ENCODE peak calls at places on chromosomes 16 and 17, in six cellular contexts. S is glutamatergic neuron, R is Peyer's patch, U is AG04450, F is right atrium auricular region, W is brain microvascular endothelial cell. J is an unnamed sample.

GRCh38 chr16:71670537-71670936 is 44.6 kb downstream of the MARVELD3 start:
- DNase-seq in F (no peak), U (no peak), W (no peak), S (no peak), R (no peak), J (no peak)

GRCh38 chr16:49528035-49528434 is 154.4 kb downstream of the C16orf78 start:
- DNase-seq in S (no peak), R (no peak), F (peak), U (no peak), W (peak), J (peak)

GRCh38 chr16:81530814-81531213 is 86.2 kb downstream of the CMIP start:
- DNase-seq in U (no peak), S (no peak), R (no peak), W (no peak), F (no peak), J (no peak)

GRCh38 chr17:44312396-44313104 is 4.1 kb downstream of the RUNDC3A start:
- DNase-seq in U (no peak), S (no peak), W (no peak), F (no peak), R (no peak), J (no peak)

GRCh38 chr17:58991718-58992331 is 114.9 kb downstream of the TRIM37 start:
- DNase-seq in W (peak), R (no peak), U (no peak), F (no peak), S (no peak), J (no peak)

GRCh38 chr17:29589524-29590260 is at the start of gene GIT1:
- DNase-seq in S (peak), W (peak), R (peak), U (no peak), F (no peak), J (peak)

GRCh38 chr16:70480127-70481105 is 26.0 kb downstream of the FCSK start:
- DNase-seq in S (no peak), R (no peak), U (no peak), W (no peak), F (no peak), J (no peak)

GRCh38 chr16:31869511-31870201 is 4.0 kb upstream of the ZNF267 start:
- DNase-seq in S (no peak), R (peak), W (peak), U (peak), F (no peak), J (no peak)

GRCh38 chr17:2718150-2718938 is 6.8 kb upstream of the CLUH start:
- DNase-seq in U (no peak), W (no peak), F (no peak), R (no peak), S (no peak), J (no peak)

GRCh38 chr16:9334091-9334490 is 242.6 kb downstream of the HAPSTR1 start:
- DNase-seq in U (no peak), F (no peak), W (no peak), S (no peak), R (no peak), J (no peak)

GRCh38 chr17:7213895-7214299 is 5.7 kb downstream of the DLG4 start:
- DNase-seq in U (no peak), R (no peak), W (peak), S (peak), F (peak), J (peak)

GRCh38 chr16:11585460-11586374 is 1.0 kb downstream of the LITAF start:
- DNase-seq in W (no peak), S (no peak), F (peak), U (no peak), R (peak), J (no peak)

GRCh38 chr17:266701-267656 is 85.5 kb upstream of the DOC2B start:
- DNase-seq in W (no peak), R (peak), S (no peak), F (peak), U (no peak), J (no peak)

GRCh38 chr17:72336026-72336803 is 215.4 kb downstream of the SOX9 start:
- DNase-seq in S (no peak), W (no peak), R (no peak), F (no peak), U (no peak), J (no peak)

GRCh38 chr17:72336804-72337070 is 215.9 kb downstream of the SOX9 start:
- DNase-seq in F (no peak), S (no peak), R (no peak), W (no peak), U (no peak), J (no peak)

GRCh38 chr17:72332367-72332766 is 211.5 kb downstream of the SOX9 start:
- DNase-seq in W (peak), U (no peak), S (no peak), F (no peak), R (no peak), J (no peak)

GRCh38 chr17:72333570-72333969 is 212.8 kb downstream of the SOX9 start:
- DNase-seq in U (no peak), F (no peak), R (no peak), W (no peak), S (no peak), J (no peak)

DNA sequence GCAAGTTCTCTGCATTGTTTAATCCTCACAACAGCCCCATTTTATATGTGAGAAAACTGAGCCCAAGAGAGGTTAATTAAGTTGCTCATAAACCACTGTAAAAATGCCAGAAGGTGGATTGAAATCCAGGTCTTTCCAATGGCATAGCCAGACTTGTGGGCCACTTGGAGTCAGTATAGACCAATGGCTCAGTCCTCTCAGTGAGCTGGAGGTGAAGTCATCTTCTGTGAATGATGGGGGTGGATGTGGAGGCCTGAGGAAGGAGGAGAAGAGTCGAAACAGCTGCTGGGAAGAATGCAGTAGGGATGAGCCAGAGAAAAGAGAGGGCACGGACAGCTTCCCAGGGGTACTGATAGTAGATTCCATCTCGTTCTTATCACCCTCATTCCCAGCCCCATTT is 213.4 kb downstream of the SOX9 start:
- DNase-seq in R (no peak), W (peak), S (no peak), U (peak), F (no peak), J (no peak)
- TF ChIP-seq CTCF in R (no peak), W (peak), S (no peak), U (peak), F (no peak), J (no peak)

GRCh38 chr16:47877166-47877565 is 278.6 kb downstream of the ABCC12 start:
- DNase-seq in F (no peak), R (no peak), U (no peak), S (no peak), W (no peak), J (no peak)

GRCh38 chr16:47872228-47872627 is 283.6 kb downstream of the ABCC12 start:
- DNase-seq in F (no peak), S (no peak), U (no peak), R (no peak), W (no peak), J (no peak)

GRCh38 chr16:47876494-47876893 is 279.3 kb downstream of the ABCC12 start:
- DNase-seq in U (no peak), W (no peak), F (no peak), S (no peak), R (no peak), J (no peak)

DNA sequence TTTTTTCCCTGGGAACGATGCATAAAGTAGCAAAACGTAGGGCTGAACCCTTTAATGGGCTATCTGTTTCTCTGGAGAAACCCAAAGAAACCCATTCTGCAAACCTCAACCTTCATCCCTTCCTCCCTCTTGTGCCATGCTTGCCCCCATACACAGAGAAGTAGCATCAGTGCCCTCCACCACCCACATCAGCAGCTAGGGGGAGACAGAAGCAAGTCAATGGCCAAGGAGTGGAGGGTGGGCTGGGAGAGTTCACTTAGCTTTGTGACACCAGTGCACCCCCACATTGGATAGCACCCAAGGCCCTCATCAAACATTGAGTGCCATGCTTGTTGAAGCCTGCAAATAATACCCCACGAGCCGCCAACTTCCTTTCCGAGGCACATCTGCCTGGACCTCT is 282.4 kb downstream of the ABCC12 start:
- DNase-seq in R (no peak), W (no peak), U (no peak), S (no peak), F (no peak), J (no peak)
- TF ChIP-seq CTCF in R (no peak), W (peak), U (peak), S (no peak), F (no peak), J (no peak)

DNA sequence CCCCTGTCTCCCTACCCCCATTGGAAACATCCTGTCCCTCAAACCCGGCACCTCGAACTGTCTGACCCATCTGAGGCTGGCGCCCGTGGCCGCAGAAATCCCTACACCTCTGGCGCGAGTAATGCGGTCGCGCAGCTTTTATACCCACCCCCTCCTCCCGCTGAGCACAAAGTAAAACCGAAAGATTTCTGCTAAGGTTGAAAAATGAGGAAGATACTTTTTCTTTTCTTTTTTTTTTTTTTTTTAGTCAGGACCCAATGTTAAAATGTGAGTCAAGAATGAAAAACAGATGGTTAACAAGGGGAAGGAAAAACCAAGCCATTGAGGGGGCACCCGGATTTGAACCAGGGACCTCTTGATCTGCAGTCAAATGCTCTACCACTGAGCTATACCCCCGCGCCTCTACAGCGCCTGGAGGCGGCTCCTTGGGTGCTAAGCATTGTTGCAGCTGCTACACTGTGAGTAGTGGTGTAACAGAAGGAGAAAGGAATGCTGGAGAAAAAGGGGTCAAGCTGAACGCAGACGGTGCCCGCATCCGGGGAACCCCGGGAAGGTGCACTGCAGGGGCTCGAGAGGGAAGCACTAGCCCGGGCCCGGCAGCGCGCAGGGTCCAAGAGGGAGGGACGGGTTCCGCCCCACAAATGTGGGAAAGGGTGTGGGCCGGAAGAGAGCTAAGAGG is 751 bp upstream of the LASP1 start:
- DNase-seq in S (peak), U (peak), R (peak), W (peak), F (peak), J (peak)
- TF ChIP-seq CTCF in S (no peak), U (peak), R (peak), W (peak), F (no peak), J (no peak)

GRCh38 chr16:90019543-90020259 is 445 bp upstream of the DBNDD1 start:
- DNase-seq in S (peak), W (peak), F (no peak), R (peak), U (peak), J (peak)
- TF ChIP-seq CTCF in S (peak), W (no peak), F (peak), R (peak), U (peak), J (peak)

GRCh38 chr17:81380682-81381518 is 14.4 kb upstream of the BAHCC1 start:
- DNase-seq in S (no peak), W (no peak), R (no peak), F (no peak), U (no peak), J (no peak)

GRCh38 chr17:81380117-81380516 is 15.1 kb upstream of the BAHCC1 start:
- DNase-seq in S (no peak), U (no peak), W (no peak), F (no peak), R (no peak), J (no peak)

GRCh38 chr17:81378941-81379511 is 16.2 kb upstream of the BAHCC1 start:
- DNase-seq in F (no peak), R (no peak), S (no peak), U (no peak), W (no peak), J (no peak)

GRCh38 chr17:81381632-81382577 is 13.4 kb upstream of the BAHCC1 start:
- DNase-seq in R (no peak), U (no peak), W (no peak), S (no peak), F (no peak), J (no peak)

DNA sequence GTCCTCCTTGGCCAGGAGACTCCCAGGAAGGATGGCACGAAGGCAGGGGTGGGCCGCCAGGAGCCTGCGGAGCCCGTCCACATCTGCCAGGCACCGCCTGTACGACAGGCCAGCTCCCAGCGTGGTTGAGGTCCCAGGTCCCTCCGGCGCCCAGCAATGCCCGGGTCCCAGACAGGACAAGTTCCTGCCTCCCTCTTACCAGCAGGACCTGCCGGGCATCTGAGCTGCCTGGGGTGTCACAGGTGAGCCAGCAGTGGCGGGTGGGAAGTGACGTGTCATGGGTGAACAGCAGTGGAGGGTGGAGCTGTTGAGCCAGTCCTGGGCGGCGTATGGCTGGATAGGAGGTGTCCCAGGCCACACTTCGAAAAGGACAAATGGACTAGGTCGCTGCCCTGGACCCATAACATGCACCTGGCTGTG is 15.7 kb upstream of the BAHCC1 start:
- DNase-seq in R (no peak), F (no peak), U (no peak), W (no peak), S (no peak), J (no peak)
- TF ChIP-seq CTCF in R (peak), F (no peak), U (no peak), W (no peak), S (no peak), J (no peak)

GRCh38 chr16:13896543-13897182 is 23.3 kb upstream of the ERCC4 start:
- DNase-seq in F (no peak), U (no peak), S (no peak), R (no peak), W (no peak), J (no peak)
- TF ChIP-seq CTCF in F (no peak), U (peak), S (no peak), R (no peak), W (peak), J (no peak)